ENCODE peak calls at places on chromosome 12, in five cellular contexts. M, E, I, H and A are unnamed samples.

GRCh38 chr12:116633515-116633914 is 74.3 kb downstream of the MAP1LC3B2 start:
- DNase-seq in M (no peak), E (no peak), I (no peak), H (no peak), A (no peak)

GRCh38 chr12:16454481-16454880 is 107.0 kb downstream of the MGST1 start:
- DNase-seq in M (no peak), E (no peak), I (no peak), H (peak), A (no peak)

GRCh38 chr12:129371268-129371667 is 518.0 kb downstream of the GLT1D1 start:
- DNase-seq in M (no peak), E (no peak), I (no peak), H (no peak), A (no peak)

GRCh38 chr12:113867258-113867657 is 98.9 kb downstream of the RBM19 start:
- DNase-seq in M (peak), E (peak), I (no peak), H (peak), A (peak)

GRCh38 chr12:116495260-116495659 is 63.9 kb upstream of the MAP1LC3B2 start:
- DNase-seq in M (no peak), E (no peak), I (no peak), H (peak), A (peak)

GRCh38 chr12:29073631-29074239 is 75.3 kb upstream of the FAR2 start:
- DNase-seq in M (peak), E (peak), I (no peak), H (peak), A (no peak)

GRCh38 chr12:42482820-42483533 is 106.6 kb downstream of the PRICKLE1 start:
- DNase-seq in M (peak), E (peak), I (no peak), H (peak), A (peak)

GRCh38 chr12:70876952-70877351 is 43.6 kb downstream of the PTPRR start:
- DNase-seq in M (no peak), E (no peak), I (no peak), H (peak), A (no peak)

GRCh38 chr12:70367268-70368141 is 1.4 kb downstream of the KCNMB4 start:
- DNase-seq in M (peak), E (no peak), I (no peak), H (peak), A (no peak)

GRCh38 chr12:6735448-6736191 is 11.8 kb downstream of the COPS7A start:
- DNase-seq in M (peak), E (peak), I (no peak), H (peak), A (peak)

GRCh38 chr12:113244015-113244983 is 23.0 kb downstream of the TPCN1 start:
- DNase-seq in M (peak), E (no peak), I (no peak), H (no peak), A (no peak)

GRCh38 chr12:121579190-121579791 is 1.5 kb downstream of the KDM2B start:
- DNase-seq in M (peak), E (peak), I (no peak), H (no peak), A (no peak)

GRCh38 chr12:52836491-52837175 is 2.5 kb upstream of the KRT79 start:
- DNase-seq in M (no peak), E (no peak), I (no peak), H (no peak), A (no peak)

GRCh38 chr12:52836042-52836466 is 1.9 kb upstream of the KRT79 start:
- DNase-seq in M (no peak), E (peak), I (no peak), H (peak), A (no peak)

GRCh38 chr12:52838871-52839446 is 4.8 kb upstream of the KRT79 start:
- DNase-seq in M (no peak), E (no peak), I (no peak), H (no peak), A (no peak)

GRCh38 chr12:52837781-52838736 is 3.9 kb upstream of the KRT79 start:
- DNase-seq in M (no peak), E (no peak), I (no peak), H (peak), A (no peak)

GRCh38 chr12:52837341-52837741 is 3.2 kb upstream of the KRT79 start:
- DNase-seq in M (no peak), E (no peak), I (no peak), H (peak), A (peak)
- TF ChIP-seq RCOR1 in M (no peak), E (no peak), I (no peak), H (no peak), A (no peak)

DNA sequence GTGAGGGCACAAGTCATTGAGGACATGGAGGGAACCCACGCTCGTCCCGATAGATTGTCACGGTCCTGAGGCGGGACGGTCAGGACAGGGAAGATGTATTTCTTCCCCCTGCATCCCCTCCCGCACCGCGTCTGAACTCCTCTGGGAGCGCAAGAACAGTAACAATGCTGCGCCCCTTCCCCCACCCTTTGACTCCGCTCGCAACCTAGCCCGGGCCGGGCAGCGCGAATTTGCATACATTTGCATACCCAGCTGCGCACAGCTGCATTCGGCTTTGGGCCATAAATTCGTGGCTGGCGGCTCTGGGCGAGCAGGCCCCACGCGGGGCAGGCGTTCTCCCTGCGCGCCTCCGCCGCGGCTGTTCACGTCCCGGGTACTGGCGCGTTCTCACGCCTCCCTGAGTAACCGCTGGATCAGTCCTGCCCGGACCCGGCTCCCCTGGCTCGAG is 29.0 kb upstream of the SMUG1 start:
- DNase-seq in M (no peak), E (no peak), I (no peak), H (no peak), A (no peak)
- TF ChIP-seq RCOR1 in M (no peak), E (no peak), I (no peak), H (no peak), A (no peak)

DNA sequence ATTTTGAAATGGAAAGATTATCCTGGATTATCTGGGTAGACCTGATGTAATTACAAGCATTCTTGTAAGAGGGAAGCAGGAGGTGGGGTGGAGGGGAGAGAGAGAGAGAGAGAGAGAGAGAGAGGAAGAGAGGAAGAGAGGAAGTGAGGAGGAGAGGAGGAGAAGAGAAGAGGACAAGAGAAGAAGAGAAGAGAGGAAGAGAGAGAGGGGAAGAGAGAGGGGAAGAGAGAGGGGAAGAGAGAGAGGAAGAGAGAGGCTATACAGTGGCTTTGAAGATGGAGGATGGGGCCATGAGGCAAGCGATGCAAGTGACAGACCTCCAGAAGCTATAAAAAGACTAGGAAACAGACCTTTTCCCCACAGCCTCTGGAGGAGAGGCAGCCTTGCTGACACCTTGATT is 13.7 kb upstream of the CHST11 start:
- DNase-seq in M (no peak), E (no peak), I (no peak), H (no peak), A (no peak)
- TF ChIP-seq RCOR1 in M (no peak), E (no peak), I (no peak), H (no peak), A (no peak)

GRCh38 chr12:32270818-32271710 is 128.3 kb upstream of the FGD4 start:
- DNase-seq in M (peak), E (no peak), I (no peak), H (peak), A (peak)
- TF ChIP-seq RCOR1 in M (no peak), E (no peak), I (no peak), H (no peak), A (no peak)

GRCh38 chr12:69024907-69025306 is 91.9 kb upstream of the CPM start:
- DNase-seq in M (no peak), E (no peak), I (no peak), H (peak), A (no peak)
- TF ChIP-seq RCOR1 in M (no peak), E (no peak), I (no peak), H (no peak), A (no peak)

DNA sequence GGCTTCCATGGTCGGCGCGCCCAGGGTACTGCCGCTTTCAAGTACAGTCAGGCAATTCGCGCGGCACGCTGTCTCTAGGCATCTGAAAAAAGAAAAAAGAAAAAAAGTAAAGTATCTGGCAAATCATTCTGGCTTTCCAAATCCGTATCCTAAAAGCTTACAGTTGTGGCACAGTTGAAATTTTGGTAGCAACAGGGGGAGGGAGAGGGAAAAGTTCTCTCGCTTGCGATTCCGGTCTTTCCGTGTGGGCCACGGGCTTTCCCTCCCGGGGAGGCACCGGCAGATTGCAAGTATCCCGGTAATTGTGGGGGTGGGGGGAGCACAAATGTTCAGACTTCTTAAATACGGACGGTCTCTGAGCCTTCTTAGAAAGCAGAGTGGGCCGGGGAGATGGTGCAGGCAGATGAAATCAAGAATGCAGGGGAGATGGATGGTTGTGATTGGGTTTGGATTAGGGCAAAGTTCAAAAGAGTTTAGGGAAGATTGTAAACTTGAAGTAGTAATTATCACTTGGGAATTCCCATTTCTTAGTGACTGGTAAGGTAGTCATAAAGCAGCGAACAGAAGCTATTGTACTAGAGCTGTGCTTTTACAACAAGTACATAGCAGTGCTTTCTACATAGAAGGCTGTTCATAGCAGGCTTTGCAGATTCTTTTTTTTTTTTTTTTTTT is 1.2 kb downstream of the SOCS2 start:
- DNase-seq in M (no peak), E (no peak), I (no peak), H (peak), A (no peak)
- TF ChIP-seq RCOR1 in M (no peak), E (no peak), I (no peak), H (no peak), A (no peak)